ENCODE peak calls at places on chromosomes 3 and 15, in ten cellular contexts. N, E, U, K, Z, A, F, T, D and M are unnamed samples.

GRCh38 chr3:32850636-32851035 is 32.8 kb downstream of the TRIM71 start:
- DNase-seq in Z (no peak), E (no peak), K (no peak), U (no peak), A (no peak), F (no peak), D (no peak), T (no peak), N (no peak), M (no peak)

GRCh38 chr3:107082527-107082926 is 294.7 kb upstream of the CCDC54 start:
- DNase-seq in D (no peak), N (no peak), Z (no peak), T (no peak), F (no peak), U (no peak), E (no peak), A (no peak), K (no peak), M (no peak)

GRCh38 chr3:46087871-46088270 is 60.6 kb upstream of the XCR1 start:
- DNase-seq in E (peak), T (no peak), A (no peak), D (no peak), K (no peak), U (no peak), N (no peak), F (no peak), Z (no peak), M (no peak)

GRCh38 chr3:145692751-145693150 is 468.2 kb downstream of the PLOD2 start:
- DNase-seq in E (no peak), T (no peak), D (peak), F (no peak), K (no peak), A (no peak), N (no peak), Z (no peak), U (no peak), M (no peak)

GRCh38 chr15:68442041-68442440 is 10.1 kb upstream of the ITGA11 start:
- DNase-seq in F (no peak), T (no peak), K (no peak), Z (no peak), D (no peak), N (no peak), U (no peak), E (no peak), A (no peak), M (no peak)

GRCh38 chr3:123610331-123610730 is 25.5 kb upstream of the HACD2 start:
- DNase-seq in U (no peak), A (no peak), E (no peak), D (no peak), Z (no peak), K (no peak), F (no peak), T (no peak), N (no peak), M (no peak)

GRCh38 chr15:41288464-41288863 is 43.9 kb downstream of the OIP5 start:
- DNase-seq in U (no peak), K (no peak), N (no peak), D (no peak), Z (no peak), A (no peak), F (no peak), T (no peak), E (no peak), M (no peak)

GRCh38 chr3:190381356-190381940 is 6.5 kb upstream of the CLDN16 start:
- DNase-seq in E (no peak), K (no peak), D (no peak), F (no peak), Z (no peak), U (no peak), N (no peak), A (no peak), T (no peak), M (no peak)

GRCh38 chr15:58513008-58513407 is 81.2 kb downstream of the LIPC start:
- DNase-seq in D (no peak), E (no peak), N (no peak), U (no peak), T (no peak), F (no peak), A (no peak), Z (no peak), K (no peak), M (no peak)

GRCh38 chr15:73985101-73985873 is 6.8 kb downstream of the STOML1 start:
- DNase-seq in N (no peak), Z (no peak), D (no peak), F (no peak), E (no peak), A (no peak), K (no peak), U (no peak), T (no peak), M (no peak)

GRCh38 chr3:191244242-191244867 is 45.3 kb downstream of the OSTN start:
- DNase-seq in U (no peak), A (no peak), D (peak), T (no peak), K (no peak), Z (peak), E (peak), N (no peak), F (no peak), M (no peak)

GRCh38 chr3:188389711-188390346 is 235.9 kb downstream of the LPP start:
- DNase-seq in Z (no peak), E (peak), U (no peak), T (no peak), N (no peak), A (peak), D (peak), K (peak), F (no peak), M (no peak)

GRCh38 chr3:71305246-71306206 is 278.0 kb downstream of the FOXP1 start:
- DNase-seq in K (peak), Z (no peak), A (no peak), N (no peak), F (no peak), D (peak), T (peak), U (no peak), E (peak), M (no peak)

GRCh38 chr3:97793415-97794019 is 28.3 kb upstream of the CRYBG3 start:
- DNase-seq in D (peak), K (no peak), Z (peak), E (peak), N (no peak), U (no peak), F (no peak), A (no peak), T (peak), M (no peak)

GRCh38 chr15:74010929-74011540 is 16.5 kb downstream of the PML start:
- DNase-seq in T (no peak), F (no peak), A (no peak), D (peak), E (no peak), Z (no peak), U (no peak), N (no peak), K (no peak), M (no peak)

GRCh38 chr3:45011756-45012441 is 14.2 kb upstream of the CLEC3B start:
- DNase-seq in A (no peak), F (no peak), N (no peak), D (peak), E (peak), T (no peak), Z (no peak), U (no peak), K (peak), M (no peak)

GRCh38 chr3:98826126-98826525 is 63.0 kb downstream of the ST3GAL6 start:
- DNase-seq in U (no peak), A (no peak), Z (no peak), E (no peak), F (no peak), K (no peak), D (no peak), N (no peak), T (no peak), M (no peak)

GRCh38 chr3:187726564-187726963 is 18.7 kb downstream of the BCL6 start:
- DNase-seq in D (no peak), T (no peak), E (no peak), F (no peak), N (no peak), K (no peak), Z (no peak), A (no peak), U (no peak), M (no peak)

GRCh38 chr3:46660543-46661523 is 32.6 kb downstream of the ALS2CL start:
- DNase-seq in E (no peak), Z (no peak), N (no peak), T (no peak), U (peak), K (peak), D (no peak), F (peak), A (no peak), M (no peak)

GRCh38 chr15:70243686-70244540 is 146.2 kb upstream of the TLE3 start:
- DNase-seq in D (no peak), E (no peak), U (no peak), N (no peak), A (no peak), K (no peak), Z (no peak), F (no peak), T (peak), M (no peak)

GRCh38 chr3:190385835-190386688 is 1.9 kb upstream of the CLDN16 start:
- DNase-seq in D (peak), N (no peak), T (no peak), U (no peak), E (no peak), F (no peak), Z (no peak), A (peak), K (no peak), M (no peak)

GRCh38 chr3:37736632-37737031 is 125.0 kb upstream of the CTDSPL start:
- DNase-seq in U (no peak), D (no peak), A (no peak), E (no peak), K (no peak), F (no peak), Z (no peak), T (no peak), N (no peak), M (no peak)

GRCh38 chr3:22734207-22734606 is 468.9 kb upstream of the UBE2E2 start:
- DNase-seq in U (no peak), E (no peak), Z (no peak), N (no peak), T (no peak), D (no peak), F (no peak), A (no peak), K (no peak), M (no peak)

GRCh38 chr15:73800662-73801345 is 47.7 kb upstream of the INSYN1 start:
- DNase-seq in N (no peak), T (no peak), D (peak), F (no peak), E (no peak), U (no peak), K (peak), A (no peak), Z (no peak), M (no peak)

GRCh38 chr3:161474139-161474538 is 22.5 kb upstream of the OTOL1 start:
- DNase-seq in U (no peak), F (no peak), A (peak), N (no peak), T (no peak), E (no peak), Z (no peak), K (no peak), D (no peak), M (no peak)

GRCh38 chr3:161475905-161476304 is 20.7 kb upstream of the OTOL1 start:
- DNase-seq in A (no peak), E (no peak), N (no peak), F (no peak), D (no peak), T (peak), U (no peak), K (no peak), Z (no peak), M (no peak)

GRCh38 chr3:161471211-161471610 is 25.4 kb upstream of the OTOL1 start:
- DNase-seq in U (no peak), D (no peak), A (no peak), N (no peak), E (no peak), F (no peak), T (no peak), K (no peak), Z (no peak), M (no peak)

DNA sequence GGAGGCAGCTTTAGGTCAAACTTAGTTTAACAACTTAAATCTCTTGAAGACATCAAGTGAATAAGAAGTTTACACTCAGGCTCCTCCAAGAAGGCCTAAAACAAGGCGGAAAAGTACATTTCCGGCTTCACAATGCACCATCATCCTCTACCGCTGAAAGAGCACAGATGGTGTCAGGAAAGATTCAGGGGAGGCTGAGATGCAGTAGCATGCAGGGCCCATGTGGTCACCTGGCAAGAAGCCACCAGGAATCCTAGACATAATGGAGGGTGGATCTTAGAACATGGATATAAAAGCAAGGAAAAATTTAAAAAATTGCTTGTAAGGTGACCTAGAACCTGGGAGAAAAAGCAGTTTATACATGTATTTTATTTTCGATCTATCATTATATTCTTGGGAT is 21.9 kb upstream of the OTOL1 start:
- DNase-seq in K (no peak), D (no peak), F (no peak), E (no peak), Z (no peak), T (no peak), N (no peak), A (no peak), U (no peak), M (no peak)
- H3K27ac ChIP-seq in K (no peak), D (no peak), F (no peak), E (no peak), Z (no peak), T (no peak), N (no peak), A (no peak), U (no peak), M (no peak)

GRCh38 chr3:185764168-185764988 is 60.5 kb downstream of the IGF2BP2 start:
- DNase-seq in A (no peak), K (no peak), F (no peak), N (no peak), T (no peak), Z (no peak), U (no peak), E (no peak), D (peak), M (no peak)
- H3K27ac ChIP-seq in A (no peak), K (no peak), F (no peak), N (no peak), T (peak), Z (no peak), U (peak), E (no peak), D (peak), M (no peak)

DNA sequence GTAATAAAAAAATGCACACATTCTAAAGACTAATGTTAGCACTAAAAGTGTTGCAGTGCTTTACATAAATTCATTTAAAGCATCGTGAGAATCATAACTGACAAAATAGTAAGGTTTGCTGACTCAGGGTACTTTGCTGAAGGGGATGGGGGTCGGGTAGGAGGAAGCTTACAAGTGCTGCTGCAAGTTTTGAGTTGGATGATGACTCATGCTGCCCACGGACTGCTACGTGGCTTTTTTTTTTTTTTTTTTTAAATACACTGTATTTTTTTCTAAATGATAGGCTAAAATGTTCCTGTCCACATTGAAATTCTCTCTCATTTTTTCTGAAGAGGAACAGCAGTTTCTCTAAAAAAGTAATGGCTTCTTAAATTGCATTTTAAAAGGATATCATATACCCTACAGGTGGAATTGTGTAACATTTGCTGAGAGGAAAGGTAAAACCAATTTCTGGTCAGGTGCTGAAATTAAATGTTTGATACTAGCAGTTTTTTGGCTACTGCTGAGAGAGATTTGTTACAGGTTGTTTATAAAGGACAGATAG is 2.2 kb downstream of the MAPK6 start:
- DNase-seq in D (peak), E (peak), A (peak), Z (peak), F (no peak), K (no peak), N (peak), T (peak), U (no peak), M (no peak)
- H3K27ac ChIP-seq in D (peak), E (peak), A (peak), Z (peak), F (peak), K (peak), N (peak), T (peak), U (peak), M (peak)

GRCh38 chr3:73451276-73451973 is 173.3 kb downstream of the PDZRN3 start:
- DNase-seq in U (no peak), E (no peak), D (no peak), N (no peak), K (no peak), A (no peak), T (no peak), Z (no peak), F (no peak), M (no peak)
- H3K27ac ChIP-seq in U (no peak), E (no peak), D (no peak), N (no peak), K (peak), A (no peak), T (peak), Z (no peak), F (no peak), M (no peak)

DNA sequence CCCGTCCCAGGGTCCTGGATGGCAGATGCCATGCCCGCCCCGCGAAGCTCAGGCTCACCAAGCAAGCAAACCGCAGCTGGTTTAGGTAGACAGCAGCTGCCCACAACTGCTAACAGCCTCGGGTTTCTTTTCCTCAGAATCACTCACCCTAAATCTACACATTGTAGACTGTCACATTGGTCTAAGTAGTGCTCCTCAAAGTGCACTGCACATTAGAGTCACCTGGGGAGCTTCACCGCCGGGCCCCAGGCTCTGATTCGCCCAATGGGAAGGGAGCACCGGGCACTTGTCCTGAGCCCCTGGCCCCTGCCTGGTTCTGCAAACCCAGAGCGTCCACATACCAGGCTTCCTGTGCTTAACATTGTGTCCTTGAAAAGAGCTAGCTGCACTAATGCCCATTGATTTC is 752 bp downstream of the OCA2 start:
- DNase-seq in A (no peak), U (peak), E (no peak), D (no peak), T (no peak), K (no peak), F (peak), N (no peak), Z (no peak), M (no peak)
- H3K27ac ChIP-seq in A (no peak), U (no peak), E (no peak), D (no peak), T (no peak), K (no peak), F (no peak), N (no peak), Z (no peak), M (no peak)

GRCh38 chr3:57951106-57951882 is 56.9 kb upstream of the FLNB start:
- DNase-seq in D (peak), U (peak), F (peak), T (peak), N (no peak), E (peak), A (no peak), Z (peak), K (peak), M (peak)

GRCh38 chr3:57948080-57948671 is 60.0 kb upstream of the FLNB start:
- DNase-seq in N (no peak), E (no peak), D (no peak), K (no peak), U (no peak), F (no peak), Z (no peak), T (no peak), A (no peak), M (no peak)

GRCh38 chr3:57948782-57949242 is 59.4 kb upstream of the FLNB start:
- DNase-seq in E (no peak), A (no peak), N (no peak), D (no peak), T (no peak), F (no peak), K (no peak), Z (no peak), U (no peak), M (no peak)

GRCh38 chr3:57949779-57950618 is 58.2 kb upstream of the FLNB start:
- DNase-seq in N (no peak), U (no peak), F (no peak), Z (no peak), D (peak), K (peak), T (no peak), E (no peak), A (no peak), M (no peak)

DNA sequence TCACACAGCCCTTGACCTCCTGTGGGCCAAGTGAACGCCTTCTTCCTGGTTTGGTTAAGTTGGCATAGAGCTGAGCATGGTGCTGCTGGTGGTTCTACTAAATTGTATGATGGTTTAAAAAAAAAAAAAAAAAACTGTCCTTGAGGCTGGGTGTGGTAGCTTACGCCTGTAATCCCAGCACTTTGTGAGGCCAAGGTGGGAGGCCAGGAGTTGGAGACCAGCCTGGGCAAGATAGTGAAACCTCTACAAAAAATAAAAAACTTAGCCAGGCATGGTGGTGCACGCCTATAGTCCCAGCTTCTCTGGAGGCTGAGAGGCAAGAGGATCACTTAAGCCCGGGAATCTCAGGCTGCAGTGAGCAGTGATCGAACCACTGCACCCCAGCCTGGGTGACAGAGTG is 58.9 kb upstream of the FLNB start:
- DNase-seq in K (no peak), F (no peak), U (no peak), Z (no peak), D (no peak), T (no peak), E (no peak), A (no peak), N (no peak), M (no peak)
- H3K27ac ChIP-seq in K (peak), F (peak), U (no peak), Z (no peak), D (no peak), T (no peak), E (no peak), A (no peak), N (no peak), M (no peak)